ENCODE peak calls at places on chromosome 10, in eight cellular contexts. G is tibial artery; J is stimulated activated CD4-positive, alpha-beta T cell treated with anti-CD3 and anti-CD28 coated beads, TNF-alpha, amount 100 ng/mL, for 1 hour; W is NCI-H1105 treated with DMSO at 0.1 percent for 48 hours; C is activated T-cell treated with anti-CD3 and anti-CD28 coated beads for 1 hour; L is stomach; Q is nucleus accumbens; K is KBM-7. R is an unnamed sample.

GRCh38 chr10:31623466-31623865 is 304.4 kb downstream of the ZEB1 start:
- DNase-seq in G (peak), J (no peak), W (no peak), C (no peak), L (no peak), Q (no peak), K (no peak), R (no peak)

GRCh38 chr10:94042001-94042813 is 48.5 kb downstream of the PLCE1 start:
- DNase-seq in G (no peak), J (no peak), W (no peak), C (no peak), L (no peak), Q (no peak), K (no peak), R (no peak)

GRCh38 chr10:33441561-33441960 is 107.1 kb upstream of the NRP1 start:
- DNase-seq in G (no peak), J (no peak), W (no peak), C (no peak), L (no peak), Q (no peak), K (peak), R (no peak)

GRCh38 chr10:70328018-70328417 is 44.2 kb upstream of the NPFFR1 start:
- DNase-seq in G (peak), J (no peak), W (no peak), C (no peak), L (no peak), Q (no peak), K (no peak), R (no peak)

GRCh38 chr10:103395754-103396066 is 565 bp downstream of the ATP5MK start:
- DNase-seq in G (no peak), J (no peak), W (no peak), C (no peak), L (no peak), Q (peak), K (no peak), R (no peak)

GRCh38 chr10:18378766-18379165 is 238.5 kb downstream of the CACNB2 start:
- DNase-seq in G (no peak), J (no peak), W (no peak), C (no peak), L (no peak), Q (no peak), K (no peak), R (no peak)

GRCh38 chr10:15068802-15069201 is 19.8 kb downstream of the ACBD7 start:
- DNase-seq in G (no peak), J (no peak), W (no peak), C (no peak), L (no peak), Q (no peak), K (no peak), R (no peak)

GRCh38 chr10:9302142-9302746 is 1247.8 kb downstream of the GATA3 start:
- DNase-seq in G (no peak), J (no peak), W (peak), C (no peak), L (no peak), Q (no peak), K (peak), R (peak)

GRCh38 chr10:18020523-18020922 is 68.8 kb downstream of the SLC39A12 start:
- DNase-seq in G (no peak), J (no peak), W (peak), C (no peak), L (no peak), Q (no peak), K (no peak), R (no peak)

GRCh38 chr10:76299501-76299900 is 868.1 kb downstream of the LRMDA start:
- DNase-seq in G (no peak), J (no peak), W (no peak), C (no peak), L (no peak), Q (no peak), K (no peak), R (no peak)

GRCh38 chr10:99782447-99783286 is at the start of gene ABCC2:
- DNase-seq in G (no peak), J (no peak), W (no peak), C (no peak), L (no peak), Q (no peak), K (no peak), R (no peak)

GRCh38 chr10:4051011-4051407 is 266.0 kb upstream of the KLF6 start:
- DNase-seq in G (peak), J (no peak), W (no peak), C (no peak), L (no peak), Q (no peak), K (no peak), R (no peak)